ENCODE peak calls at places on chromosomes 1 and 21, in four cellular contexts. One of them, this sample, is unnamed.
A peak's percentile ranks its signal among the peaks of the same experiment; 100 is the strongest.

GRCh38 chr1:3428899-3429298 is 25.6 kb upstream of the ARHGEF16 start:
- DNase-seq in left lung: no peak
- DNase-seq in lower lobe of right lung: no peak
- DNase-seq in ascending aorta: no peak
- DNase-seq in this sample: no peak

GRCh38 chr1:40774266-40774998 is 9.2 kb upstream of the KCNQ4 start:
- DNase-seq in ascending aorta: no peak
- DNase-seq in left lung: peak; percentile 85
- DNase-seq in lower lobe of right lung: peak; percentile 69
- DNase-seq in this sample: peak; percentile 86

GRCh38 chr1:200302893-200303250 is 107.0 kb downstream of the ZNF281 start:
- DNase-seq in lower lobe of right lung: peak; percentile 49
- DNase-seq in left lung: no peak
- DNase-seq in ascending aorta: no peak
- DNase-seq in this sample: no peak

GRCh38 chr1:96306809-96307208 is 414.8 kb upstream of the PTBP2 start:
- DNase-seq in left lung: no peak
- DNase-seq in ascending aorta: no peak
- DNase-seq in lower lobe of right lung: no peak
- DNase-seq in this sample: no peak

GRCh38 chr21:42469272-42469671 is 26.8 kb downstream of the RSPH1 start:
- DNase-seq in left lung: no peak
- DNase-seq in lower lobe of right lung: no peak
- DNase-seq in ascending aorta: no peak
- DNase-seq in this sample: no peak

GRCh38 chr21:37904879-37905278 is 11.4 kb downstream of the KCNJ6 start:
- DNase-seq in lower lobe of right lung: no peak
- DNase-seq in left lung: no peak
- DNase-seq in ascending aorta: no peak
- DNase-seq in this sample: no peak

GRCh38 chr1:17919525-17920439 is 164.6 kb downstream of the ACTL8 start:
- DNase-seq in ascending aorta: no peak
- DNase-seq in left lung: no peak
- DNase-seq in lower lobe of right lung: no peak
- DNase-seq in this sample: peak; percentile 41

GRCh38 chr1:228210076-228210651 is 2.3 kb downstream of the OBSCN start:
- DNase-seq in lower lobe of right lung: no peak
- DNase-seq in left lung: no peak
- DNase-seq in ascending aorta: no peak
- DNase-seq in this sample: no peak

GRCh38 chr1:59455206-59455605 is 158.3 kb downstream of the FGGY start:
- DNase-seq in left lung: no peak
- DNase-seq in lower lobe of right lung: no peak
- DNase-seq in ascending aorta: no peak
- DNase-seq in this sample: no peak

GRCh38 chr1:225845633-225846259 is 35.8 kb downstream of the EPHX1 start:
- DNase-seq in ascending aorta: peak; percentile 89
- DNase-seq in lower lobe of right lung: peak; percentile 77
- DNase-seq in left lung: peak; percentile 85
- DNase-seq in this sample: peak; percentile 84

GRCh38 chr1:236809133-236809532 is 14.0 kb downstream of the MTR start:
- DNase-seq in ascending aorta: no peak
- DNase-seq in lower lobe of right lung: no peak
- DNase-seq in left lung: no peak
- DNase-seq in this sample: no peak

GRCh38 chr1:181479137-181479745 is 4.1 kb upstream of the CACNA1E start:
- DNase-seq in ascending aorta: no peak
- DNase-seq in left lung: no peak
- DNase-seq in lower lobe of right lung: peak; percentile 53
- DNase-seq in this sample: peak; percentile 78

GRCh38 chr1:246647113-246647512 is 77.1 kb upstream of the SCCPDH start:
- DNase-seq in lower lobe of right lung: no peak
- DNase-seq in ascending aorta: no peak
- DNase-seq in left lung: no peak
- DNase-seq in this sample: no peak

GRCh38 chr1:208219098-208219658 is 25.0 kb downstream of the PLXNA2 start:
- DNase-seq in left lung: no peak
- DNase-seq in lower lobe of right lung: no peak
- DNase-seq in ascending aorta: no peak
- DNase-seq in this sample: no peak

GRCh38 chr1:208216806-208217205 is 27.4 kb downstream of the PLXNA2 start:
- DNase-seq in lower lobe of right lung: no peak
- DNase-seq in left lung: peak; percentile 63
- DNase-seq in ascending aorta: no peak
- DNase-seq in this sample: no peak

GRCh38 chr1:208217774-208218173 is 26.4 kb downstream of the PLXNA2 start:
- DNase-seq in left lung: no peak
- DNase-seq in lower lobe of right lung: no peak
- DNase-seq in ascending aorta: no peak
- DNase-seq in this sample: no peak

GRCh38 chr1:208219659-208220282 is 24.4 kb downstream of the PLXNA2 start:
- DNase-seq in left lung: peak; percentile 83
- DNase-seq in ascending aorta: peak; percentile 93
- DNase-seq in lower lobe of right lung: peak; percentile 71
- DNase-seq in this sample: no peak

DNA sequence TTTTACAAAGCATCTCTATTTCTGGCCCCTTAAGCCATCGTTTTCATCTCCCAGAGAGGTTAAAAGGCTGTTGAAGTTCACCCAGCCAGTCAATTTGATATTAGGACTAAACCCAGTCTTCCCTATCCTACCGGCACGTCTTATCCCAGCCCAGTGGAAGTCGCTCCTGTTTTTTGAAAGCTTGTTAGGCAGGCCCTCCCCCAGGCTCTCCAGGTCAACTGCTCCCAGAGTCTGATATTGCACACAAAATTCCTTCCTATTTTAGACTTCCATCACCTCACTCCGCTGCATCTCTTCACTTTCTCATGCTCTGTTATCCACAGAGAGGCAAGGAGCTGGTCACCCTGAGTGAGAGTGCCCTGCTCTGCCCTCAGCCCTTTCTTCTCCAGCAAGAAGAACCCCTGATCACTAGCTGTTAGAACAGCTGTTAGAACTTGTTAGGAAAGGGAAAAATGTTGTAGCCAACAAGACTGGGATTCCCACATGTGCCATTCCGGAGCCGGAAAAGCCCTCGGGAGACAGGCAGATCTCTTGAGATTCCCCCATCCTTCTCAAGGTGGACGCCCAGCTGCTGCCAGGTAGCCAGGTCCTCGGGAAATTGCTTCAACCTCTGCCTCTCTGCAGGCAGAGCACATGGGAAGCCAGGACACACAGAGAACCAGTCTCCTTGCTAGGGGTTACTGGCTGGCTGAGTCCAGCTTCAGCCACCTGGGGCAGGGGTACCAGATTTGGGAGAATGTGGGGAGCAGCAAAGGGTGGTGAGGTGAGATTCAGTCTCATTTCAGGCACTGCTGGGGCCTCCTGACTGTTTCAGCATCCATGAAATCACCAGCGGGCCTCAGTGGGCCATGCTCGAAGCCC is 25.7 kb downstream of the PLXNA2 start:
- DNase-seq in lower lobe of right lung: no peak
- DNase-seq in ascending aorta: no peak
- DNase-seq in left lung: no peak
- DNase-seq in this sample: no peak
- H3K4me1 ChIP-seq in lower lobe of right lung: peaks cover 89% of the 10 kb centered on the region
- H3K4me1 ChIP-seq in ascending aorta: peaks cover 46% of the 10 kb centered on the region
- H3K4me1 ChIP-seq in left lung: peaks cover 78% of the 10 kb centered on the region
- H3K4me1 ChIP-seq in this sample: peaks cover 3% of the 10 kb centered on the region

DNA sequence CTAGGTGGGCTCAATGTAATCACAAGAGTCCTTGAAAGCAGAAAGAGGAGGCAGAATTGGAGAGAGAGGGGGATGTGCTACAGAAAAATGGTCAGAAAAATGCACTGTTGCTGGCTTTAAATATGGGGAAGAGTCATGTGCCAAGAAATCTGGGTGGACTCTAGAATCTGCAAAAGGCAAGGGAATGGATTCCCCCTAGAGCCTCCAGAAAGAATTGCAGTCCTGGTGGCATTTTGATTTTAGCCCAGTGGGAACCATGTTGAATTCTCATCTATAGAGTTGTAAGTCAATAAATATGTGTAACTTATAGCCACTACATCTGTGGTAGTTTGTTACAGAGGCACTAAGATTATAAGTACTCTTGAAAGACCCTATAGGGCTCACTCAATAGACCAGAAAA is 210.3 kb downstream of the ASTN1 start:
- DNase-seq in lower lobe of right lung: no peak
- DNase-seq in left lung: no peak
- DNase-seq in ascending aorta: no peak
- DNase-seq in this sample: no peak
- TF ChIP-seq CTCF in lower lobe of right lung: no peak
- TF ChIP-seq CTCF in left lung: no peak
- TF ChIP-seq CTCF in ascending aorta: no peak
- TF ChIP-seq CTCF in this sample: no peak

GRCh38 chr1:27149714-27150113 is 5.2 kb downstream of the SLC9A1 start:
- DNase-seq in ascending aorta: no peak
- DNase-seq in left lung: no peak
- DNase-seq in lower lobe of right lung: no peak
- DNase-seq in this sample: no peak

GRCh38 chr1:27152004-27152828 is 2.7 kb downstream of the SLC9A1 start:
- DNase-seq in lower lobe of right lung: no peak
- DNase-seq in left lung: no peak
- DNase-seq in ascending aorta: no peak
- DNase-seq in this sample: no peak

GRCh38 chr1:27150183-27150582 is 4.7 kb downstream of the SLC9A1 start:
- DNase-seq in lower lobe of right lung: no peak
- DNase-seq in left lung: no peak
- DNase-seq in ascending aorta: no peak
- DNase-seq in this sample: no peak

GRCh38 chr1:27149084-27149483 is 5.8 kb downstream of the SLC9A1 start:
- DNase-seq in left lung: no peak
- DNase-seq in lower lobe of right lung: no peak
- DNase-seq in ascending aorta: no peak
- DNase-seq in this sample: no peak

DNA sequence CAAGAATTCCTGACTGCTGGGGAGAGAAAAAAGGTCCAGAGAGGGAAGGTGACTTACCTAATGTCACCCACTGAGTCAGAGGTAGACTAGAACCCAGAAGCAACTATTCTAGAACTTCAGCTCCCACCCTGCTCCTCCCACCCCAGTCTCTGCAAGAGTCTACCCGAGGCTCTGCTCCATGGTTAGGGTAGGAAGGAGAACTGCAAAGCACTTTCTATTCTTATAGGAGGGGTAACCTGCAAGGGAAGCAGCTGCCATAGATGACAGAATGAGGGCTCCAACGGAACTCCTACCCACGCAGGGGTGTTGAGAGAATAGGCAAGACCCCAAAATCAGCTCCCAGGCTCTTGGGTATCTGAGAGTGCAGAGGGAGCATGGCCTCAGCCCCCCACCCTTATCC is 4.3 kb downstream of the SLC9A1 start:
- DNase-seq in ascending aorta: no peak
- DNase-seq in left lung: no peak
- DNase-seq in lower lobe of right lung: no peak
- DNase-seq in this sample: no peak
- H3K27ac ChIP-seq in ascending aorta: peak overlapping the region; percentile 49
- H3K27ac ChIP-seq in left lung: peak overlapping the region; percentile 19
- H3K27ac ChIP-seq in lower lobe of right lung: no peak overlapping the region
- H3K27ac ChIP-seq in this sample: no peak overlapping the region

GRCh38 chr1:154403300-154403943 is 1.7 kb upstream of the IL6R start:
- DNase-seq in ascending aorta: no peak
- DNase-seq in left lung: no peak
- DNase-seq in lower lobe of right lung: no peak
- DNase-seq in this sample: no peak

GRCh38 chr1:154404984-154405761 is at the start of gene IL6R:
- DNase-seq in ascending aorta: peak; percentile 97
- DNase-seq in lower lobe of right lung: peak; percentile 96
- DNase-seq in left lung: peak; percentile 99
- DNase-seq in this sample: peak; percentile 96

GRCh38 chr1:154403983-154404382 is 1.2 kb upstream of the IL6R start:
- DNase-seq in lower lobe of right lung: no peak
- DNase-seq in left lung: no peak
- DNase-seq in ascending aorta: no peak
- DNase-seq in this sample: no peak

GRCh38 chr1:154405762-154406571 is 824 bp downstream of the IL6R start:
- DNase-seq in ascending aorta: peak; percentile 96
- DNase-seq in lower lobe of right lung: peak; percentile 79
- DNase-seq in left lung: peak; percentile 92
- DNase-seq in this sample: peak; percentile 91

DNA sequence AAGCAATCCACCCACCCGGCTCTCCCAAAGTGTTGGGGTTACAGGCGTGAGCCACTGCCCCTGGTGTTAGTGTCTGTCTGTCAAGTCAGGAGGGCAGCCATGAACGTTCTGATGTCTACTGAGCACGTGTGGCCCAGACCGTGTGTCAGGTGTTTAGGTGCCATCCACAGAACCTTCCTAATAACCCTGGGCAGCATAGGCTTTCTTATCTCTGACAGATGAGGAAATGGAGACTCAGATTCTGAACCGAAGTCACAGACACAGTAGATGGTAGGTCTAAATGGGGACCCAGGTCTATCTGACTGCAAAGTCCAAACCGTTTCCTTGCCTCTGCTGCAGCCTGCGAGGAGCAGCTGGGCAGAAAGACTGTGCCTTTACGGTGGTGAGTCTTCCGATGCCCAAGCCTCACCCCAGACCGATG is 622 bp upstream of the IL6R start:
- DNase-seq in left lung: no peak
- DNase-seq in ascending aorta: no peak
- DNase-seq in lower lobe of right lung: no peak
- DNase-seq in this sample: no peak
- H3K4me1 ChIP-seq in left lung: peaks cover 87% of the 10 kb centered on the region
- H3K4me1 ChIP-seq in ascending aorta: peaks cover 13% of the 10 kb centered on the region
- H3K4me1 ChIP-seq in lower lobe of right lung: peaks cover 41% of the 10 kb centered on the region
- H3K4me1 ChIP-seq in this sample: peaks cover 40% of the 10 kb centered on the region

GRCh38 chr1:6637770-6638169 is 13.1 kb downstream of the THAP3 start:
- DNase-seq in lower lobe of right lung: no peak
- DNase-seq in left lung: no peak
- DNase-seq in ascending aorta: no peak
- DNase-seq in this sample: no peak

GRCh38 chr1:6635910-6636760 is 11.5 kb downstream of the THAP3 start:
- DNase-seq in left lung: peak; percentile 72
- DNase-seq in lower lobe of right lung: no peak
- DNase-seq in ascending aorta: no peak
- DNase-seq in this sample: no peak

GRCh38 chr1:6632588-6633514 is 8.2 kb downstream of the THAP3 start:
- DNase-seq in lower lobe of right lung: no peak
- DNase-seq in left lung: peak; percentile 60
- DNase-seq in ascending aorta: no peak
- DNase-seq in this sample: no peak

GRCh38 chr1:6635161-6635909 is 10.7 kb downstream of the THAP3 start:
- DNase-seq in left lung: no peak
- DNase-seq in ascending aorta: no peak
- DNase-seq in lower lobe of right lung: no peak
- DNase-seq in this sample: no peak

GRCh38 chr1:6634278-6635052 is 9.8 kb downstream of the THAP3 start:
- DNase-seq in left lung: peak; percentile 87
- DNase-seq in lower lobe of right lung: peak; percentile 73
- DNase-seq in ascending aorta: no peak
- DNase-seq in this sample: peak; percentile 82
- TF ChIP-seq CTCF in left lung: peak; percentile 34
- TF ChIP-seq CTCF in lower lobe of right lung: peak; percentile 41
- TF ChIP-seq CTCF in ascending aorta: peak; percentile 41
- TF ChIP-seq CTCF in this sample: peak; percentile 16

GRCh38 chr1:150551049-150551783 is 2.0 kb downstream of the ADAMTSL4 start:
- DNase-seq in ascending aorta: peak; percentile 79
- DNase-seq in lower lobe of right lung: no peak
- DNase-seq in left lung: no peak
- DNase-seq in this sample: no peak
- H3K27ac ChIP-seq in ascending aorta: peak overlapping the region; percentile 100
- H3K27ac ChIP-seq in lower lobe of right lung: peak overlapping the region; percentile 85
- H3K27ac ChIP-seq in left lung: peak overlapping the region; percentile 89
- H3K27ac ChIP-seq in this sample: peak overlapping the region; percentile 19

This sample was measured in spleen.